ENCODE peak calls at places on chromosomes 2 and 18, in six cellular contexts. One of them, this sample, is unnamed.
A peak's percentile ranks its signal among the peaks of the same experiment; 100 is the strongest.

GRCh38 chr2:69692424-69692823 is 48.9 kb upstream of the AAK1 start:
- DNase-seq in fibroblast of the aortic adventitia: peak; percentile 58
- DNase-seq in H9: no peak
- DNase-seq in GM12865: no peak
- DNase-seq in tibial artery: no peak
- DNase-seq in epithelial cell of esophagus: peak; percentile 74
- DNase-seq in this sample: no peak

GRCh38 chr2:230905448-230906430 is 19.3 kb downstream of the GPR55 start:
- DNase-seq in epithelial cell of esophagus: peak; percentile 17
- DNase-seq in tibial artery: no peak
- DNase-seq in fibroblast of the aortic adventitia: no peak
- DNase-seq in GM12865: peak; percentile 39
- DNase-seq in H9: peak; percentile 46
- DNase-seq in this sample: no peak

GRCh38 chr2:191552036-191552435 is 125.9 kb upstream of the NABP1 start:
- DNase-seq in fibroblast of the aortic adventitia: no peak
- DNase-seq in GM12865: no peak
- DNase-seq in H9: no peak
- DNase-seq in epithelial cell of esophagus: peak; percentile 35
- DNase-seq in tibial artery: no peak
- DNase-seq in this sample: no peak

GRCh38 chr18:63949068-63949737 is at the start of gene HMSD:
- DNase-seq in fibroblast of the aortic adventitia: peak; percentile 16
- DNase-seq in epithelial cell of esophagus: peak; percentile 72
- DNase-seq in tibial artery: no peak
- DNase-seq in H9: peak; percentile 91
- DNase-seq in GM12865: peak; percentile 91
- DNase-seq in this sample: no peak

GRCh38 chr2:217622205-217622621 is 380.6 kb downstream of the TNS1 start:
- DNase-seq in tibial artery: no peak
- DNase-seq in fibroblast of the aortic adventitia: no peak
- DNase-seq in GM12865: no peak
- DNase-seq in epithelial cell of esophagus: no peak
- DNase-seq in H9: peak; percentile 39
- DNase-seq in this sample: peak; percentile 51

GRCh38 chr2:218964041-218964771 is 4.7 kb downstream of the CDK5R2 start:
- DNase-seq in H9: no peak
- DNase-seq in epithelial cell of esophagus: peak; percentile 75
- DNase-seq in GM12865: no peak
- DNase-seq in fibroblast of the aortic adventitia: peak; percentile 80
- DNase-seq in tibial artery: no peak
- DNase-seq in this sample: no peak

GRCh38 chr2:159072795-159073194 is 104.4 kb downstream of the TANC1 start:
- DNase-seq in fibroblast of the aortic adventitia: peak; percentile 63
- DNase-seq in GM12865: no peak
- DNase-seq in H9: no peak
- DNase-seq in tibial artery: no peak
- DNase-seq in epithelial cell of esophagus: peak; percentile 35
- DNase-seq in this sample: no peak

GRCh38 chr18:22005191-22005824 is 164.1 kb upstream of the GATA6 start:
- DNase-seq in epithelial cell of esophagus: no peak
- DNase-seq in H9: no peak
- DNase-seq in tibial artery: peak; percentile 27
- DNase-seq in GM12865: no peak
- DNase-seq in fibroblast of the aortic adventitia: peak; percentile 61
- DNase-seq in this sample: no peak

DNA sequence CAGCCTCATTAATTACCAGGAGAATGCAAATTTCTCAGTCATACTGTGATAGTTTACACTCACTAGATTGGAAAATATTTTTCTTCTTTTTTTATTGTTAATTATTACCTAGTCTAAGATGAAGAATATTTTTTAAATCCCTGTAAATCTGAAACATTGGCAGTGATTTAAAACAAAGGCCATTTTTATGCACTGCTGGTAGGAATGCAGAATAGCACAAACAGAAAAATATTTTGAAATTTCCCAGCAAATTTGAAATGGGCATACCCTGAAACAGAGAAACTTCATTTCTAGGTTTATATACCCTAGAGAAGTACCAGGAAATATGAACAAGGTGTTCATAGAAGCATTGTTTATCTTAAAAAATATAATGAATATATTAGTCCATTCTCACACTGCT is 31.0 kb downstream of the DYNAP start:
- DNase-seq in epithelial cell of esophagus: no peak
- DNase-seq in H9: no peak
- DNase-seq in GM12865: no peak
- DNase-seq in fibroblast of the aortic adventitia: no peak
- DNase-seq in tibial artery: no peak
- DNase-seq in this sample: no peak
- TF ChIP-seq CTCF in epithelial cell of esophagus: peak; percentile 24
- TF ChIP-seq CTCF in H9: peak; percentile 39
- TF ChIP-seq CTCF in GM12865: no peak
- TF ChIP-seq CTCF in fibroblast of the aortic adventitia: peak; percentile 36
- TF ChIP-seq CTCF in tibial artery: no peak
- TF ChIP-seq CTCF in this sample: no peak

GRCh38 chr2:14385043-14385442 is 247.5 kb upstream of the LRATD1 start:
- DNase-seq in H9: no peak
- DNase-seq in GM12865: peak; percentile 15
- DNase-seq in fibroblast of the aortic adventitia: no peak
- DNase-seq in epithelial cell of esophagus: peak; percentile 14
- DNase-seq in tibial artery: no peak
- DNase-seq in this sample: no peak
- TF ChIP-seq CTCF in H9: peak; percentile 12
- TF ChIP-seq CTCF in GM12865: no peak
- TF ChIP-seq CTCF in fibroblast of the aortic adventitia: no peak
- TF ChIP-seq CTCF in epithelial cell of esophagus: peak; percentile 28
- TF ChIP-seq CTCF in tibial artery: no peak
- TF ChIP-seq CTCF in this sample: no peak

GRCh38 chr2:236350426-236350825 is 86.2 kb upstream of the ASB18 start:
- DNase-seq in GM12865: no peak
- DNase-seq in fibroblast of the aortic adventitia: no peak
- DNase-seq in tibial artery: no peak
- DNase-seq in H9: peak; percentile 16
- DNase-seq in epithelial cell of esophagus: no peak
- DNase-seq in this sample: no peak

GRCh38 chr2:236348976-236349375 is 84.8 kb upstream of the ASB18 start:
- DNase-seq in tibial artery: no peak
- DNase-seq in H9: no peak
- DNase-seq in GM12865: no peak
- DNase-seq in epithelial cell of esophagus: no peak
- DNase-seq in fibroblast of the aortic adventitia: no peak
- DNase-seq in this sample: no peak

GRCh38 chr2:236345081-236345714 is 81.0 kb upstream of the ASB18 start:
- DNase-seq in tibial artery: no peak
- DNase-seq in H9: peak; percentile 29
- DNase-seq in epithelial cell of esophagus: peak; percentile 19
- DNase-seq in fibroblast of the aortic adventitia: no peak
- DNase-seq in GM12865: no peak
- DNase-seq in this sample: no peak

GRCh38 chr2:236346366-236346765 is 82.2 kb upstream of the ASB18 start:
- DNase-seq in GM12865: no peak
- DNase-seq in fibroblast of the aortic adventitia: no peak
- DNase-seq in H9: peak; percentile 5
- DNase-seq in tibial artery: no peak
- DNase-seq in epithelial cell of esophagus: no peak
- DNase-seq in this sample: no peak

GRCh38 chr2:236348279-236348678 is 84.1 kb upstream of the ASB18 start:
- DNase-seq in tibial artery: no peak
- DNase-seq in fibroblast of the aortic adventitia: no peak
- DNase-seq in GM12865: no peak
- DNase-seq in epithelial cell of esophagus: no peak
- DNase-seq in H9: peak; percentile 30
- DNase-seq in this sample: no peak
- TF ChIP-seq CTCF in tibial artery: no peak
- TF ChIP-seq CTCF in fibroblast of the aortic adventitia: no peak
- TF ChIP-seq CTCF in GM12865: no peak
- TF ChIP-seq CTCF in epithelial cell of esophagus: no peak
- TF ChIP-seq CTCF in H9: no peak
- TF ChIP-seq CTCF in this sample: no peak

DNA sequence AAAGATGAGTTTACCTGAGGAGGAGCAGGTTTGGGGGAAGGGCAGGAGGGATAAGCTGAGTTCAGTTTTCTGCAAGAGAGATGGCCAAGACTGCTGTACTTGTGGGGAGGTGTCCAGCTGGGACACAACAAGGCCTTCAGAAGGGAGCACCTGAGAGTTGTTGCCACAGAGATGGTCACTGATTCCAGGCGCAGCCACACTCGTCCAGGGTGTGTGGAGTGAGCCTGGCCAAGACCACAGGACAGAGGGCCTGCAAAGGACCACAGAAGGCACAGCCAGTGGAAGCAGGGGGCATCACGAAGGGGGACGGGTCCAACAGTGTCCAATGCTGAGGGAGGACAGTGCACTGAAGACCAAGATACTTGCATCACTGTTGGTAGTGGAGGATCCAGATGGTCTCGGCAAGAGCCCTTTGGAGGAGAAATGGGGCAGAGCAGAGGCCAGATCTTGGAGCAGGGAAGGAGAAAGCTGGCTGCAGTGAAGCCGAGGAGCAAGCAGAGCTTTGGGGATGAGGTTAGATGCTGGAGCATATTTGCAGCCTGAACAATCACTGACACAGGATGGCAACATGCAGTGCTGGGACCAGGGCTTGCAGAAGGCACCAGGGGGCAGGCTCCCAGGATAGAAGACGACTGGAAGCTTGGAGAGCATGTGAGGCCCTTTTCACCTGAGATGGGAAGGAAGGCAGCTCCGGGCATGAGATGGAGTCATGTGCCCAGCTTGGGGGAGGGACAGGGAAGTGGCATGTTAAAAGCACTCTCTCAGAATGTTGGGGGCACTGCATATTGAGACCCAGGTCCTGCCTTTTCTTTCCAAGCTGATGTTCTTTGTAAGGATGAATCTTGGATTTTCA is 214.0 kb downstream of the CYP26B1 start:
- DNase-seq in fibroblast of the aortic adventitia: peak; percentile 66
- DNase-seq in tibial artery: no peak
- DNase-seq in GM12865: no peak
- DNase-seq in H9: peak; percentile 34
- DNase-seq in epithelial cell of esophagus: peak; percentile 60
- DNase-seq in this sample: no peak
- TF ChIP-seq CTCF in fibroblast of the aortic adventitia: peak; percentile 46
- TF ChIP-seq CTCF in tibial artery: no peak
- TF ChIP-seq CTCF in GM12865: no peak
- TF ChIP-seq CTCF in H9: peak; percentile 38
- TF ChIP-seq CTCF in epithelial cell of esophagus: peak; percentile 46
- TF ChIP-seq CTCF in this sample: peak; percentile 51

GRCh38 chr2:157825885-157826284 is 50.2 kb downstream of the ACVR1 start:
- DNase-seq in fibroblast of the aortic adventitia: peak; percentile 68
- DNase-seq in GM12865: no peak
- DNase-seq in H9: no peak
- DNase-seq in tibial artery: peak; percentile 41
- DNase-seq in epithelial cell of esophagus: peak; percentile 99
- DNase-seq in this sample: peak; percentile 49
- TF ChIP-seq CTCF in fibroblast of the aortic adventitia: no peak
- TF ChIP-seq CTCF in GM12865: no peak
- TF ChIP-seq CTCF in H9: no peak
- TF ChIP-seq CTCF in tibial artery: no peak
- TF ChIP-seq CTCF in epithelial cell of esophagus: no peak
- TF ChIP-seq CTCF in this sample: no peak

GRCh38 chr18:79933765-79934164 is 17.7 kb downstream of the SLC66A2 start:
- DNase-seq in epithelial cell of esophagus: no peak
- DNase-seq in GM12865: no peak
- DNase-seq in tibial artery: peak; percentile 14
- DNase-seq in fibroblast of the aortic adventitia: no peak
- DNase-seq in H9: peak; percentile 64
- DNase-seq in this sample: peak; percentile 46
- TF ChIP-seq CTCF in epithelial cell of esophagus: no peak
- TF ChIP-seq CTCF in GM12865: no peak
- TF ChIP-seq CTCF in tibial artery: no peak
- TF ChIP-seq CTCF in fibroblast of the aortic adventitia: no peak
- TF ChIP-seq CTCF in H9: peak; percentile 71
- TF ChIP-seq CTCF in this sample: peak; percentile 65

DNA sequence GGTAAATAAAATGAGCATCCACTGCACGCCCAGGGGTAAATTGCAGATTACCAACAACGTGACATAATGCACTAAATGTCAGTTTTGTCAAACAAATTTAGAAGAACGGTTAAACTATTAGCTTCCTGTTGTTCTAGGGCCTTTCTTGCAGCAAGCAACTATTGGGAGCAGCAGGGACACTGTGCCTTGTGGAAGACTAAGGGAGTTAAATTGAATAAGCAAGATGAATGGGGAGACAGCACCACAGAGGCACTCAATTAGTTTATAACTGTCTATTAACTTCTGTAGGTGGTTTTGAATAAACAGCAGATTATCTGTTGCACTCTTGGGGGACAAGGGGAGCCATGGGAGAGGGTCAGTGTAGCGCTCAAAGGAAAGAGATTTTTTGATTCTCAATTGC is 391.0 kb upstream of the RAB12 start:
- DNase-seq in epithelial cell of esophagus: no peak
- DNase-seq in GM12865: no peak
- DNase-seq in fibroblast of the aortic adventitia: no peak
- DNase-seq in tibial artery: no peak
- DNase-seq in H9: no peak
- DNase-seq in this sample: no peak
- TF ChIP-seq CTCF in epithelial cell of esophagus: no peak
- TF ChIP-seq CTCF in GM12865: no peak
- TF ChIP-seq CTCF in fibroblast of the aortic adventitia: no peak
- TF ChIP-seq CTCF in tibial artery: no peak
- TF ChIP-seq CTCF in H9: no peak
- TF ChIP-seq CTCF in this sample: no peak

This sample was measured in AG04449.